ENCODE peak calls at places on chromosomes 6 and 20, in seven cellular contexts. One of them, this sample, is unnamed. For H3K4me1, the result is how much of the 10 kb centered on the place peaks cover.

GRCh38 chr6:53767941-53768340 is 26.9 kb upstream of the LRRC1 start:
- DNase-seq in mammary epithelial cell: no peak
- DNase-seq in psoas muscle: no peak
- DNase-seq in A673: no peak
- DNase-seq in naive thymus-derived CD4-positive, alpha-beta T cell: no peak
- DNase-seq in left lung: no peak
- DNase-seq in cardiac muscle cell: no peak
- DNase-seq in this sample: no peak

GRCh38 chr6:87741001-87741650 is 39.1 kb upstream of the AKIRIN2 start:
- DNase-seq in cardiac muscle cell: no peak
- DNase-seq in A673: no peak
- DNase-seq in mammary epithelial cell: no peak
- DNase-seq in psoas muscle: no peak
- DNase-seq in naive thymus-derived CD4-positive, alpha-beta T cell: no peak
- DNase-seq in left lung: no peak
- DNase-seq in this sample: no peak

GRCh38 chr6:137904822-137905617 is 38.0 kb downstream of the TNFAIP3 start:
- DNase-seq in psoas muscle: no peak
- DNase-seq in mammary epithelial cell: no peak
- DNase-seq in naive thymus-derived CD4-positive, alpha-beta T cell: no peak
- DNase-seq in left lung: no peak
- DNase-seq in A673: no peak
- DNase-seq in cardiac muscle cell: no peak
- DNase-seq in this sample: peak

GRCh38 chr20:23419995-23420901 is 1.0 kb downstream of the NAPB start:
- DNase-seq in cardiac muscle cell: peak
- DNase-seq in left lung: peak
- DNase-seq in naive thymus-derived CD4-positive, alpha-beta T cell: peak
- DNase-seq in psoas muscle: peak
- DNase-seq in A673: peak
- DNase-seq in mammary epithelial cell: peak
- DNase-seq in this sample: peak

GRCh38 chr20:24033151-24033550 is 44.6 kb upstream of the GGTLC1 start:
- DNase-seq in cardiac muscle cell: no peak
- DNase-seq in left lung: no peak
- DNase-seq in mammary epithelial cell: no peak
- DNase-seq in psoas muscle: no peak
- DNase-seq in A673: no peak
- DNase-seq in naive thymus-derived CD4-positive, alpha-beta T cell: no peak
- DNase-seq in this sample: no peak

GRCh38 chr20:58891686-58892125 is 39.2 kb downstream of the GNAS start:
- DNase-seq in left lung: peak
- DNase-seq in psoas muscle: peak
- DNase-seq in naive thymus-derived CD4-positive, alpha-beta T cell: no peak
- DNase-seq in cardiac muscle cell: peak
- DNase-seq in mammary epithelial cell: peak
- DNase-seq in A673: peak
- DNase-seq in this sample: no peak

GRCh38 chr20:23132930-23133559 is 46.9 kb upstream of the CD93 start:
- DNase-seq in psoas muscle: no peak
- DNase-seq in left lung: no peak
- DNase-seq in cardiac muscle cell: no peak
- DNase-seq in A673: no peak
- DNase-seq in mammary epithelial cell: no peak
- DNase-seq in naive thymus-derived CD4-positive, alpha-beta T cell: no peak
- DNase-seq in this sample: no peak

GRCh38 chr6:83615025-83615999 is 93.6 kb downstream of the SNAP91 start:
- DNase-seq in psoas muscle: no peak
- DNase-seq in naive thymus-derived CD4-positive, alpha-beta T cell: no peak
- DNase-seq in left lung: peak
- DNase-seq in A673: peak
- DNase-seq in mammary epithelial cell: peak
- DNase-seq in cardiac muscle cell: peak
- DNase-seq in this sample: no peak

GRCh38 chr6:70735513-70735912 is 67.8 kb downstream of the SMAP1 start:
- DNase-seq in mammary epithelial cell: no peak
- DNase-seq in left lung: no peak
- DNase-seq in cardiac muscle cell: no peak
- DNase-seq in A673: no peak
- DNase-seq in psoas muscle: no peak
- DNase-seq in naive thymus-derived CD4-positive, alpha-beta T cell: no peak
- DNase-seq in this sample: no peak

GRCh38 chr20:50724851-50725721 is 6.3 kb upstream of the PARD6B start:
- DNase-seq in cardiac muscle cell: peak
- DNase-seq in psoas muscle: peak
- DNase-seq in naive thymus-derived CD4-positive, alpha-beta T cell: no peak
- DNase-seq in A673: peak
- DNase-seq in left lung: peak
- DNase-seq in mammary epithelial cell: peak
- DNase-seq in this sample: peak

GRCh38 chr6:139743629-139744028 is 369.2 kb upstream of the CITED2 start:
- DNase-seq in psoas muscle: no peak
- DNase-seq in cardiac muscle cell: no peak
- DNase-seq in mammary epithelial cell: peak
- DNase-seq in left lung: no peak
- DNase-seq in naive thymus-derived CD4-positive, alpha-beta T cell: no peak
- DNase-seq in A673: no peak
- DNase-seq in this sample: no peak

GRCh38 chr6:39153766-39154397 is 38.9 kb upstream of the SAYSD1 start:
- DNase-seq in naive thymus-derived CD4-positive, alpha-beta T cell: no peak
- DNase-seq in mammary epithelial cell: no peak
- DNase-seq in psoas muscle: no peak
- DNase-seq in left lung: no peak
- DNase-seq in cardiac muscle cell: no peak
- DNase-seq in A673: no peak
- DNase-seq in this sample: no peak

GRCh38 chr6:22972771-22973170 is 403.4 kb downstream of the HDGFL1 start:
- DNase-seq in naive thymus-derived CD4-positive, alpha-beta T cell: no peak
- DNase-seq in left lung: no peak
- DNase-seq in psoas muscle: no peak
- DNase-seq in A673: no peak
- DNase-seq in cardiac muscle cell: no peak
- DNase-seq in mammary epithelial cell: no peak
- DNase-seq in this sample: no peak

GRCh38 chr20:3747471-3747870 is 15.0 kb downstream of the HSPA12B start:
- DNase-seq in naive thymus-derived CD4-positive, alpha-beta T cell: no peak
- DNase-seq in psoas muscle: no peak
- DNase-seq in cardiac muscle cell: no peak
- DNase-seq in mammary epithelial cell: no peak
- DNase-seq in A673: no peak
- DNase-seq in left lung: no peak
- DNase-seq in this sample: no peak
- H3K4me1 ChIP-seq in naive thymus-derived CD4-positive, alpha-beta T cell: under half
- H3K4me1 ChIP-seq in psoas muscle: under half
- H3K4me1 ChIP-seq in cardiac muscle cell: under half
- H3K4me1 ChIP-seq in mammary epithelial cell: under half
- H3K4me1 ChIP-seq in A673: under half
- H3K4me1 ChIP-seq in left lung: under half
- H3K4me1 ChIP-seq in this sample: under half

DNA sequence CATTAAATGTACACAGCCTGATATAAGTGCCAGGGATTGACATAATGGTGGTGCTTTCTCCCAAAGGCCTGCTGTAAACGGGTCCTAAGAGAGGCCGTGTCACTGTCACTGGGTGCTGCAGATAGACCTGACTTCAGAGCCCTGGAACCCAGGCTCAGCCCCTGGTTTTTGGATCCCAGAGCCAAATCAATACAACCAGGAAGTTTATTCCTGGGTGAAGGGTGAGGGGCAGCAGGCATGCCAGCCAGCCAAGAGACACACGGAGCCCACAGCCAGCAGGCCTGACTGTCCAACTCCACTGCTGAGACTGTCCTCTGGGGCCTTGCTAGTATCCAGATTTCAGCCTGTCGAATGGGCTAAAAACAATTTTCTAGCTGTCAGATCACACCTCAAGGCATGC is 12.8 kb upstream of the ARMC12 start:
- DNase-seq in naive thymus-derived CD4-positive, alpha-beta T cell: no peak
- DNase-seq in cardiac muscle cell: no peak
- DNase-seq in psoas muscle: no peak
- DNase-seq in left lung: no peak
- DNase-seq in mammary epithelial cell: no peak
- DNase-seq in A673: no peak
- DNase-seq in this sample: no peak
- H3K4me1 ChIP-seq in naive thymus-derived CD4-positive, alpha-beta T cell: under half
- H3K4me1 ChIP-seq in cardiac muscle cell: half or more
- H3K4me1 ChIP-seq in psoas muscle: half or more
- H3K4me1 ChIP-seq in left lung: half or more
- H3K4me1 ChIP-seq in mammary epithelial cell: under half
- H3K4me1 ChIP-seq in A673: under half
- H3K4me1 ChIP-seq in this sample: half or more

DNA sequence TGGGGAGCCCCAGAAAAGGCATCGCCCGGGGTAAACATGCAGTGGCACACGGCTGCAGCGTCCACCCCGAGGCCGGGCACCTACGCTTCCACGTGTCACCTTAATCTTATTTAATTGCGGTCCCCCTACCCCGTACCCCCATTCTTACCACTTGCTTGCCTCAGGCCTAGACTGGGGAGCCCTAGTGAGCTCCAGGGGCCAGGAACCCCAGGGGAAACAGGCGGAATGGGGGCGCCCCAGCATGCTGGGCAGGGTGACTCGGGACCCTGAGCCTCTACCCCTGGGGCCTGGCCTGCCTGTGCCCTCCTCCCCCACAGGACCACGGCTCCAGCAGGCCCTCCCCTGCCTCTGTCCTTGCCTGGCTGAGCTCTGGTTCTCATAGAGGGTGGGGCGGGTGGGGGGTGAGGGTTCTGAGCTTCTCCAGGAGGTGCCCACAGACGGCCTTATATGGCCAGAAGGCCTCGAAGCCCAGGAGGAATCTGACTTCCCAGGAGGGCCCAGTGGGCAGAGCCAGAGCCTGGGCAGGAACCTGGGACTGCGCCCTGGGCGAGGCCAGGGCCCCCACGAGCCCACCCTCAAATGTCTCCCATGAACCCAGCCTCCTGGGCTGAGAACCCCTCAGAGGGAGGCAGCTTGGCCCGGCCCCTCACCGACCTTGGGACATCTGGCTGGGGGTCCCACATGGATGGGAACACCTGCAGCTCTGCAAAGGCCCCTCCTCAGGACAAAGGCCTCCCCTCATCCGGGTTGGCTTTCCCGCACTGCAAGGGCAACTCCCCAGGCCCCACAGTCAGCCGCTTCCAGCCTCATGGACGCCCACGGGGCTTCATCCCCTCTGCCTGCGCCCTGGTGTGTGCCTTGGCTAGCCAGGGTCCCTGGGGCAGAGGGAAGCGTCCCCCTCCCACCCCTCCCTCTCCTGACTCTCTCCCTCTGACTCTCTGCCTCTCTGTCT is 5.2 kb upstream of the LAMA5 start:
- DNase-seq in naive thymus-derived CD4-positive, alpha-beta T cell: no peak
- DNase-seq in cardiac muscle cell: no peak
- DNase-seq in A673: no peak
- DNase-seq in mammary epithelial cell: no peak
- DNase-seq in psoas muscle: no peak
- DNase-seq in left lung: no peak
- DNase-seq in this sample: no peak
- H3K4me1 ChIP-seq in naive thymus-derived CD4-positive, alpha-beta T cell: under half
- H3K4me1 ChIP-seq in cardiac muscle cell: half or more
- H3K4me1 ChIP-seq in A673: under half
- H3K4me1 ChIP-seq in mammary epithelial cell: half or more
- H3K4me1 ChIP-seq in psoas muscle: under half
- H3K4me1 ChIP-seq in left lung: half or more
- H3K4me1 ChIP-seq in this sample: under half

GRCh38 chr20:32052090-32052791 is at the start of gene HCK:
- DNase-seq in naive thymus-derived CD4-positive, alpha-beta T cell: no peak
- DNase-seq in mammary epithelial cell: no peak
- DNase-seq in A673: no peak
- DNase-seq in psoas muscle: peak
- DNase-seq in cardiac muscle cell: peak
- DNase-seq in left lung: peak
- DNase-seq in this sample: no peak

GRCh38 chr20:32052792-32053362 is 835 bp downstream of the HCK start:
- DNase-seq in left lung: peak
- DNase-seq in naive thymus-derived CD4-positive, alpha-beta T cell: no peak
- DNase-seq in psoas muscle: peak
- DNase-seq in cardiac muscle cell: no peak
- DNase-seq in mammary epithelial cell: no peak
- DNase-seq in A673: no peak
- DNase-seq in this sample: no peak

GRCh38 chr20:32050851-32051556 is 1.0 kb upstream of the HCK start:
- DNase-seq in mammary epithelial cell: no peak
- DNase-seq in psoas muscle: peak
- DNase-seq in cardiac muscle cell: no peak
- DNase-seq in left lung: peak
- DNase-seq in naive thymus-derived CD4-positive, alpha-beta T cell: no peak
- DNase-seq in A673: no peak
- DNase-seq in this sample: no peak

GRCh38 chr20:32051720-32052089 is 337 bp upstream of the HCK start:
- DNase-seq in mammary epithelial cell: no peak
- DNase-seq in psoas muscle: no peak
- DNase-seq in cardiac muscle cell: no peak
- DNase-seq in A673: no peak
- DNase-seq in naive thymus-derived CD4-positive, alpha-beta T cell: no peak
- DNase-seq in left lung: no peak
- DNase-seq in this sample: no peak

DNA sequence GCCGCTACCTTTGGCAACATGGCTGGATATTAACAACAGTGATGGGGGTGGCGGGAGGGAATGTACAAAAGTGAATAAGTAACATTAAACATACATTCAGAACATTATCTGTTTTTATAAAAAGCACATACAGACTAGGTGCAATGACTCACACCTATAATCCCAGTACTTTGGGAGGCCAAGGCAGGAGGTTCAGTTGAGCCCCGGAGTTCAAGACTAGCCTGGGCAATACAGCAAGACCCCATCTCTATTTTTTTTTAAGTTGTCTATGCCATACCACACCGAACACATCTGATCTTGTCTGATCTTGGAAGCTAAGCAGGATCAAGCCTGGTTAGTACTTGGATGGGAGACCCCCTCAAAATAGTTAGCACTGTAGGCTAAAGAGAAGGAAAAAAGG is 1.7 kb upstream of the HCK start:
- DNase-seq in naive thymus-derived CD4-positive, alpha-beta T cell: no peak
- DNase-seq in psoas muscle: no peak
- DNase-seq in cardiac muscle cell: no peak
- DNase-seq in A673: no peak
- DNase-seq in mammary epithelial cell: no peak
- DNase-seq in left lung: no peak
- DNase-seq in this sample: no peak
- H3K4me1 ChIP-seq in naive thymus-derived CD4-positive, alpha-beta T cell: under half
- H3K4me1 ChIP-seq in psoas muscle: under half
- H3K4me1 ChIP-seq in cardiac muscle cell: under half
- H3K4me1 ChIP-seq in A673: under half
- H3K4me1 ChIP-seq in mammary epithelial cell: under half
- H3K4me1 ChIP-seq in left lung: under half
- H3K4me1 ChIP-seq in this sample: under half

DNA sequence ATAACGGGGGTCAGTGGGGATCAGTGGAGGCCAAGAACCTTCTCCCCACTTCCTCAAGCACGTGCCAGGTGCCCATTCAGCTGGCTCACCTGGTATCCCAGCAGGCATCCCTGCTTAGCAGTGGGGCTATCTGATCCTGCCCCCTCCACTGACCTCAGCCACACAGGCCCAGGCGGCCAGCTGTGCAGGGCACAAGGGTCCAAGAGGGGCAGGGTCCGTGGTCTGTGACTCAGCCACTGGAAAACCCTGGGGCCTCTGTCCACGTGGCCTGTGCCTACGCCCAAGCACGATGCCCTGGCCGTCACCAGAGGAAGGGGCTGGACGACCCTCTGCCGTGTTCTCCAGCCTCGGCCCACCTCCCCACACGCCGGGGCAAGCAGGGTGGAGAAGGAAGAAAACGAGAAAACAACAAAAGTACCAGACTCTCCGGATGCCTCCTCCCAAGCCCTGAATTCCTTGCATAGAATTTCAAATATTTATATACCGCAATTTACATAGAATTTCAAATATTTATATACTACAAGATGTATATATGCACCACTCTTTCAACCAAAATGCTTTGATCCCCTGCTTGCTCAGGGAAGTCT is 12.1 kb downstream of the PXDC1 start:
- DNase-seq in A673: no peak
- DNase-seq in mammary epithelial cell: no peak
- DNase-seq in cardiac muscle cell: no peak
- DNase-seq in psoas muscle: no peak
- DNase-seq in left lung: peak
- DNase-seq in naive thymus-derived CD4-positive, alpha-beta T cell: no peak
- DNase-seq in this sample: peak
- H3K4me1 ChIP-seq in A673: under half
- H3K4me1 ChIP-seq in mammary epithelial cell: under half
- H3K4me1 ChIP-seq in cardiac muscle cell: under half
- H3K4me1 ChIP-seq in psoas muscle: under half
- H3K4me1 ChIP-seq in left lung: under half
- H3K4me1 ChIP-seq in naive thymus-derived CD4-positive, alpha-beta T cell: under half
- H3K4me1 ChIP-seq in this sample: half or more

This sample was measured in ascending aorta.